ENCODE peak calls at places on chromosomes 13 and 19, in nine cellular contexts. C is sigmoid colon, Y is upper lobe of left lung, L is stomach, P is ovary, G is tibial nerve, W is A549, Z is GM12878, V is SK-N-SH. S is an unnamed sample.
A peak's percentile ranks its signal among the peaks of the same experiment; 100 is the strongest.

GRCh38 chr13:40406405-40407138 is 259.9 kb downstream of the FOXO1 start:
- DNase-seq in C (no peak), Y (no peak), L (no peak), P (no peak), G (no peak), W (peak; percentile 83), Z (no peak), V (no peak), S (no peak)

GRCh38 chr19:47430041-47430802 is 10.9 kb upstream of the MEIS3 start:
- DNase-seq in C (no peak), Y (peak; percentile 87), L (peak; percentile 53), P (no peak), G (peak; percentile 23), W (no peak), Z (no peak), V (no peak), S (no peak)

GRCh38 chr13:76887070-76887563 is 912 bp upstream of the KCTD12 start:
- DNase-seq in C (no peak), Y (no peak), L (no peak), P (peak; percentile 40), G (no peak), W (no peak), Z (no peak), V (peak; percentile 26), S (no peak)

GRCh38 chr19:11483176-11484111 is 2.6 kb upstream of the ELAVL3 start:
- DNase-seq in C (no peak), Y (peak; percentile 80), L (no peak), P (no peak), G (no peak), W (no peak), Z (no peak), V (peak; percentile 29), S (no peak)

GRCh38 chr13:98141938-98142426 is 912 bp upstream of the FARP1 start:
- DNase-seq in C (peak; percentile 72), Y (no peak), L (peak; percentile 27), P (peak; percentile 46), G (no peak), W (no peak), Z (no peak), V (peak; percentile 17), S (no peak)

GRCh38 chr19:1752757-1753728 is at the start of gene ONECUT3:
- DNase-seq in C (no peak), Y (no peak), L (peak; percentile 28), P (no peak), G (no peak), W (no peak), Z (no peak), V (no peak), S (no peak)

GRCh38 chr19:19558636-19559035 is 20.6 kb downstream of the CILP2 start:
- DNase-seq in C (no peak), Y (no peak), L (no peak), P (no peak), G (no peak), W (no peak), Z (no peak), V (no peak), S (no peak)

GRCh38 chr13:98889419-98890079 is 88.3 kb downstream of the DOCK9 start:
- DNase-seq in C (no peak), Y (no peak), L (no peak), P (no peak), G (no peak), W (no peak), Z (no peak), V (no peak), S (no peak)

GRCh38 chr13:92272177-92272576 is 873.8 kb downstream of the GPC5 start:
- DNase-seq in C (no peak), Y (no peak), L (no peak), P (no peak), G (no peak), W (no peak), Z (no peak), V (no peak), S (no peak)

GRCh38 chr19:3047307-3048189 is 14.7 kb downstream of the TLE5 start:
- DNase-seq in C (peak; percentile 97), Y (no peak), L (peak; percentile 87), P (peak; percentile 91), G (peak; percentile 93), W (peak; percentile 77), Z (no peak), V (peak; percentile 67), S (peak; percentile 96)

GRCh38 chr13:33799950-33800592 is 17.9 kb upstream of the RFC3 start:
- DNase-seq in C (no peak), Y (no peak), L (no peak), P (no peak), G (no peak), W (peak; percentile 45), Z (no peak), V (peak; percentile 19), S (no peak)

GRCh38 chr19:24052811-24053210 is 34.2 kb upstream of the ZNF254 start:
- DNase-seq in C (no peak), Y (no peak), L (no peak), P (no peak), G (no peak), W (no peak), Z (no peak), V (no peak), S (no peak)
- TF ChIP-seq EP300 in C (no peak), Y (no peak), L (no peak), P (no peak), G (no peak), W (no peak), Z (no peak), V (no peak), S (no peak)

DNA sequence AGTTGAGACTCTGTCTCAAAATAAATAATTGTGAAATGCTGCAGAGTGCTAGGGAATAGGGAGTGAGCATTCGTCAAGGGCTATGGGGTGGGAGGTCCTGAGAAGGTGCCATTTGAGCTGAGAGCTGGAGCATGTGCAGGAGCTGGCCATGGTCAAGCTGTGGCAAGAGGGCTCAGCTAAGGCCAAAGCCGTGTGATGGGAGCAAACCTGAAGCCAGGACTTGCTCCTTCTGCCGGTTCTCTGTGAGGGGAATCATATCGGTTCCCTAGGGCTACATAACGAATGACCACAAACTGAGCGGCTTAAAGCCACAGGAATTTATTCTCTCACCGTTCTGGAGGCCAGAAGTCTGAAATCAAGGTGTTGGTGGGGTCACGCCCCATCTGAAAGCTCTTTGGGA is 2.4 kb downstream of the PGLS start:
- DNase-seq in C (no peak), Y (no peak), L (no peak), P (no peak), G (no peak), W (no peak), Z (no peak), V (no peak), S (no peak)
- TF ChIP-seq EP300 in C (no peak), Y (no peak), L (no peak), P (no peak), G (no peak), W (no peak), Z (no peak), V (no peak), S (no peak)

GRCh38 chr13:51644649-51645048 is 60.4 kb downstream of the WDFY2 start:
- DNase-seq in C (no peak), Y (no peak), L (no peak), P (no peak), G (no peak), W (peak; percentile 28), Z (no peak), V (no peak), S (no peak)

GRCh38 chr13:51645154-51645650 is 60.9 kb downstream of the WDFY2 start:
- DNase-seq in C (no peak), Y (no peak), L (no peak), P (no peak), G (no peak), W (peak; percentile 43), Z (no peak), V (no peak), S (no peak)

GRCh38 chr13:51643882-51644281 is 59.6 kb downstream of the WDFY2 start:
- DNase-seq in C (no peak), Y (no peak), L (no peak), P (no peak), G (no peak), W (peak; percentile 47), Z (no peak), V (no peak), S (no peak)

GRCh38 chr13:51646041-51646670 is 61.9 kb downstream of the WDFY2 start:
- DNase-seq in C (no peak), Y (no peak), L (no peak), P (no peak), G (no peak), W (no peak), Z (no peak), V (no peak), S (no peak)

GRCh38 chr13:51643114-51643881 is 59.0 kb downstream of the WDFY2 start:
- DNase-seq in C (no peak), Y (no peak), L (no peak), P (no peak), G (no peak), W (peak; percentile 66), Z (no peak), V (no peak), S (no peak)
- TF ChIP-seq EP300 in C (no peak), Y (no peak), L (no peak), P (no peak), G (no peak), W (peak; percentile 66), Z (no peak), V (peak; percentile 93), S (no peak)

DNA sequence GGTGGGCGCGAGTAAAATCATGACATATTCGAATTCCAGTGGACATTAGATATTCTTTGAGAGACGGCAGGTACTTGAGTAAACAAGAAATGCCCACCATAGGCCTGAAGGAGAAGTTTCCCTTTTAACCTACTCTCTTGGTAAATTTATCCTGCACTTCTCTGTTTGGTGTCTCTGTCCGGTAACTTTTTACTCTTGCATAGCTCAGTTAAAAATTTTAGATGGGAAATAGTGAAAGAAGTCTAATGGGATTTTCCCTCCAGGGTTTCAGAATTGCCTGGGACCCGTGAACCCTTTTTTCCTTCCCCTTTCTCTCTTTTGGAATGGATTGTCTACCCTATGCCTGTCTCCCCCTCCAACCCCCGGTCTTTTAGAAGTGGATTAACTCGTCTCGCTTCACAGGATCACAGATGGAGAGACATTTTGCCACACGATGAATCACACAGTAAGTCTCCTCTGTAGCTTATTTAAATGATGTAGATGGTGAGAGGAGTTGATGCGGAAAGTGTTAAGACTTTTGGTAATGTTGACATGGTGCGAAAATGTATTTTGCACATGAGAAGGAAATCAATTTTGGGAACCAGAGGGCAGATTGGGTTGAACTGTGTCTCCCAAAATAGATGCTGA is 511 bp upstream of the MIPEP start:
- DNase-seq in C (no peak), Y (no peak), L (no peak), P (no peak), G (no peak), W (peak; percentile 1), Z (no peak), V (peak; percentile 41), S (no peak)
- TF ChIP-seq EP300 in C (no peak), Y (no peak), L (no peak), P (no peak), G (no peak), W (no peak), Z (no peak), V (no peak), S (no peak)

DNA sequence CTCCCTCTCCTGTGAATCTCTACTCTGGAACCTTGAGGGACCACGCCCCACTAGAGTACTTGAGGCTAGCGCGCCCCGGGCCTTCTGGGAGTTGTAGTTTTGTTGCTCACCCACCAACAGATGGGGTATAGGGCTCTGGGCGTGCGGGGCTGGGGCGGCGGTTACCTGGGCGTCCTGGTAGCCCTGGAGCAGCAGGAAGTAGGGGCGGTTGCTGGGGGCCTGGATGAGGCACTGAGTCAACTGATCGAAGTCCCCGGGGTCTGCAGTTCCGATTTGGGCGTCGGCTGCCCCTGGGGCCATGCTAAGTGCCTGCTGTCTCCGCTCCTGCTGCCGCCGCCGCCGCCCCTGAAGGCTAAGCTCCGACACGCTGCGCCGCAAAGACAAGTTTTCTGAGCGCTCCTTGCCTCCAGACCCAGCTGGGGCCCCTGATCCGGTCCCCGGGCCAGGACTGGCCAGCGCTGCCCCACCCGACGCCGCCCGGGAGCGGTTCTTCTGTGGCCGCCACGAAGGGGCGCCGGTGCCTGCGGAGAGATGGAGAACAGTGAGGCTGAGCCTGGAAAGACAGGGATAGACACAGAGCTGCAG is 5.3 kb downstream of the RASIP1 start:
- DNase-seq in C (no peak), Y (peak; percentile 83), L (no peak), P (no peak), G (no peak), W (peak; percentile 85), Z (no peak), V (no peak), S (no peak)
- TF ChIP-seq EP300 in C (no peak), Y (no peak), L (no peak), P (no peak), G (no peak), W (no peak), Z (no peak), V (no peak), S (no peak)

S was measured in suprapubic skin.